ENCODE peak calls at places on chromosomes 13 and 19, in nine cellular contexts. One of them, this sample, is unnamed. For H3K27me3 and H3K4me1, the result is how much of the 10 kb centered on the place peaks cover.

GRCh38 chr19:56066152-56067023 is 54.7 kb downstream of the ZNF787 start:
- DNase-seq in endodermal cell: peak
- DNase-seq in mesendoderm: peak
- DNase-seq in heart right ventricle: peak
- DNase-seq in HepG2: peak
- DNase-seq in lower lobe of right lung: peak
- DNase-seq in left ventricle myocardium inferior: peak
- DNase-seq in mammary epithelial cell: peak
- DNase-seq in fibroblast of lung: peak
- DNase-seq in this sample: peak

GRCh38 chr13:62910541-62910940 is 1494.9 kb upstream of the PCDH20 start:
- DNase-seq in endodermal cell: no peak
- DNase-seq in mesendoderm: no peak
- DNase-seq in heart right ventricle: no peak
- DNase-seq in HepG2: no peak
- DNase-seq in lower lobe of right lung: no peak
- DNase-seq in left ventricle myocardium inferior: no peak
- DNase-seq in mammary epithelial cell: no peak
- DNase-seq in fibroblast of lung: no peak
- DNase-seq in this sample: no peak

GRCh38 chr13:91185294-91185863 is 162.1 kb upstream of the MIR17HG start:
- DNase-seq in endodermal cell: no peak
- DNase-seq in mesendoderm: peak
- DNase-seq in heart right ventricle: no peak
- DNase-seq in HepG2: peak
- DNase-seq in lower lobe of right lung: no peak
- DNase-seq in left ventricle myocardium inferior: no peak
- DNase-seq in mammary epithelial cell: peak
- DNase-seq in fibroblast of lung: peak
- DNase-seq in this sample: no peak

GRCh38 chr13:79870766-79871165 is 389.8 kb downstream of the NDFIP2 start:
- DNase-seq in endodermal cell: no peak
- DNase-seq in mesendoderm: no peak
- DNase-seq in heart right ventricle: no peak
- DNase-seq in HepG2: no peak
- DNase-seq in lower lobe of right lung: no peak
- DNase-seq in left ventricle myocardium inferior: no peak
- DNase-seq in mammary epithelial cell: peak
- DNase-seq in fibroblast of lung: no peak
- DNase-seq in this sample: no peak

GRCh38 chr13:26219726-26220125 is 2.4 kb downstream of the RNF6 start:
- DNase-seq in endodermal cell: no peak
- DNase-seq in mesendoderm: peak
- DNase-seq in heart right ventricle: no peak
- DNase-seq in HepG2: no peak
- DNase-seq in lower lobe of right lung: no peak
- DNase-seq in left ventricle myocardium inferior: no peak
- DNase-seq in mammary epithelial cell: peak
- DNase-seq in fibroblast of lung: peak
- DNase-seq in this sample: no peak

GRCh38 chr19:5364674-5365073 is 24.1 kb upstream of the PTPRS start:
- DNase-seq in endodermal cell: peak
- DNase-seq in mesendoderm: peak
- DNase-seq in heart right ventricle: no peak
- DNase-seq in HepG2: no peak
- DNase-seq in lower lobe of right lung: no peak
- DNase-seq in left ventricle myocardium inferior: no peak
- DNase-seq in mammary epithelial cell: no peak
- DNase-seq in fibroblast of lung: no peak
- DNase-seq in this sample: no peak

GRCh38 chr13:74289130-74289529 is 154.9 kb upstream of the KLF12 start:
- DNase-seq in endodermal cell: no peak
- DNase-seq in mesendoderm: peak
- DNase-seq in heart right ventricle: no peak
- DNase-seq in HepG2: no peak
- DNase-seq in lower lobe of right lung: no peak
- DNase-seq in left ventricle myocardium inferior: no peak
- DNase-seq in mammary epithelial cell: no peak
- DNase-seq in fibroblast of lung: no peak
- DNase-seq in this sample: no peak

GRCh38 chr13:33228645-33229445 is 56.7 kb downstream of the STARD13 start:
- DNase-seq in endodermal cell: peak
- DNase-seq in mesendoderm: peak
- DNase-seq in heart right ventricle: no peak
- DNase-seq in HepG2: peak
- DNase-seq in lower lobe of right lung: no peak
- DNase-seq in left ventricle myocardium inferior: no peak
- DNase-seq in mammary epithelial cell: no peak
- DNase-seq in fibroblast of lung: peak
- DNase-seq in this sample: no peak

GRCh38 chr19:16327501-16327900 is 2.9 kb downstream of the KLF2 start:
- DNase-seq in endodermal cell: no peak
- DNase-seq in mesendoderm: no peak
- DNase-seq in heart right ventricle: no peak
- DNase-seq in HepG2: no peak
- DNase-seq in lower lobe of right lung: no peak
- DNase-seq in left ventricle myocardium inferior: no peak
- DNase-seq in mammary epithelial cell: no peak
- DNase-seq in fibroblast of lung: no peak
- DNase-seq in this sample: no peak

GRCh38 chr19:16326401-16327130 is 1.9 kb downstream of the KLF2 start:
- DNase-seq in endodermal cell: peak
- DNase-seq in mesendoderm: peak
- DNase-seq in heart right ventricle: no peak
- DNase-seq in HepG2: no peak
- DNase-seq in lower lobe of right lung: peak
- DNase-seq in left ventricle myocardium inferior: no peak
- DNase-seq in mammary epithelial cell: no peak
- DNase-seq in fibroblast of lung: no peak
- DNase-seq in this sample: peak

GRCh38 chr19:16327911-16328823 is 3.5 kb downstream of the KLF2 start:
- DNase-seq in endodermal cell: no peak
- DNase-seq in mesendoderm: no peak
- DNase-seq in heart right ventricle: peak
- DNase-seq in HepG2: no peak
- DNase-seq in lower lobe of right lung: peak
- DNase-seq in left ventricle myocardium inferior: peak
- DNase-seq in mammary epithelial cell: no peak
- DNase-seq in fibroblast of lung: peak
- DNase-seq in this sample: peak

GRCh38 chr19:16325671-16326400 is 1.2 kb downstream of the KLF2 start:
- DNase-seq in endodermal cell: peak
- DNase-seq in mesendoderm: peak
- DNase-seq in heart right ventricle: no peak
- DNase-seq in HepG2: no peak
- DNase-seq in lower lobe of right lung: peak
- DNase-seq in left ventricle myocardium inferior: no peak
- DNase-seq in mammary epithelial cell: no peak
- DNase-seq in fibroblast of lung: no peak
- DNase-seq in this sample: peak

GRCh38 chr19:16327131-16327450 is 2.5 kb downstream of the KLF2 start:
- DNase-seq in endodermal cell: no peak
- DNase-seq in mesendoderm: no peak
- DNase-seq in heart right ventricle: no peak
- DNase-seq in HepG2: no peak
- DNase-seq in lower lobe of right lung: no peak
- DNase-seq in left ventricle myocardium inferior: no peak
- DNase-seq in mammary epithelial cell: no peak
- DNase-seq in fibroblast of lung: no peak
- DNase-seq in this sample: no peak
- H3K27me3 ChIP-seq in endodermal cell: half or more
- H3K27me3 ChIP-seq in mesendoderm: under half
- H3K27me3 ChIP-seq in heart right ventricle: under half
- H3K27me3 ChIP-seq in HepG2: under half
- H3K27me3 ChIP-seq in lower lobe of right lung: under half
- H3K27me3 ChIP-seq in left ventricle myocardium inferior: under half
- H3K27me3 ChIP-seq in mammary epithelial cell: under half
- H3K27me3 ChIP-seq in fibroblast of lung: under half
- H3K27me3 ChIP-seq in this sample: under half

GRCh38 chr13:102907886-102908515 is 62.2 kb downstream of the ERCC5 start:
- DNase-seq in endodermal cell: no peak
- DNase-seq in mesendoderm: no peak
- DNase-seq in heart right ventricle: no peak
- DNase-seq in HepG2: no peak
- DNase-seq in lower lobe of right lung: no peak
- DNase-seq in left ventricle myocardium inferior: no peak
- DNase-seq in mammary epithelial cell: peak
- DNase-seq in fibroblast of lung: no peak
- DNase-seq in this sample: no peak

GRCh38 chr13:102912599-102912998 is 66.8 kb downstream of the ERCC5 start:
- DNase-seq in endodermal cell: no peak
- DNase-seq in mesendoderm: no peak
- DNase-seq in heart right ventricle: no peak
- DNase-seq in HepG2: no peak
- DNase-seq in lower lobe of right lung: no peak
- DNase-seq in left ventricle myocardium inferior: no peak
- DNase-seq in mammary epithelial cell: no peak
- DNase-seq in fibroblast of lung: no peak
- DNase-seq in this sample: no peak

GRCh38 chr13:102914629-102914935 is 68.8 kb downstream of the ERCC5 start:
- DNase-seq in endodermal cell: no peak
- DNase-seq in mesendoderm: peak
- DNase-seq in heart right ventricle: no peak
- DNase-seq in HepG2: no peak
- DNase-seq in lower lobe of right lung: no peak
- DNase-seq in left ventricle myocardium inferior: no peak
- DNase-seq in mammary epithelial cell: no peak
- DNase-seq in fibroblast of lung: no peak
- DNase-seq in this sample: no peak

GRCh38 chr13:102913924-102914628 is 68.2 kb downstream of the ERCC5 start:
- DNase-seq in endodermal cell: no peak
- DNase-seq in mesendoderm: no peak
- DNase-seq in heart right ventricle: no peak
- DNase-seq in HepG2: no peak
- DNase-seq in lower lobe of right lung: no peak
- DNase-seq in left ventricle myocardium inferior: no peak
- DNase-seq in mammary epithelial cell: peak
- DNase-seq in fibroblast of lung: peak
- DNase-seq in this sample: no peak

DNA sequence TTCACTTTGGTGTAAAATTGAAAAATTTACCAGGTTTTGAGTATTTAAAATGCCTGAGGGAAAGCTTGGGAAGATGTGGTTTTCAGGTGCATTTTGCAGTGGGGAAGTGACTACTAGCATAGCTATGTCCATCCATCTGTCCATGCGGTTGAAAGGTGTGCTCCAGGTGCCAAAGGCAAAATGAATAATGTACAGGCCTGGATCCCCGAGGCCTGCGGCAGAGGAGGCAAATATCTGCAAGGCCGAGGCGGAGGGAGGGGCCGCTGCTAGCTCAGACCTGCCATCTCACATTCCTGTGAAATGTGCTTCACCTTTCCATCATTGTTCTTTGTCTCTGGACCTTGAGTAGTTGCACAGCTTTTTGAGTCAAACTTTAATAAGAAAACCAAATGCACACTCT is 65.5 kb downstream of the ERCC5 start:
- DNase-seq in endodermal cell: no peak
- DNase-seq in mesendoderm: no peak
- DNase-seq in heart right ventricle: no peak
- DNase-seq in HepG2: no peak
- DNase-seq in lower lobe of right lung: no peak
- DNase-seq in left ventricle myocardium inferior: no peak
- DNase-seq in mammary epithelial cell: peak
- DNase-seq in fibroblast of lung: no peak
- DNase-seq in this sample: no peak
- H3K4me1 ChIP-seq in endodermal cell: under half
- H3K4me1 ChIP-seq in mesendoderm: under half
- H3K4me1 ChIP-seq in heart right ventricle: under half
- H3K4me1 ChIP-seq in HepG2: under half
- H3K4me1 ChIP-seq in lower lobe of right lung: under half
- H3K4me1 ChIP-seq in left ventricle myocardium inferior: under half
- H3K4me1 ChIP-seq in mammary epithelial cell: half or more
- H3K4me1 ChIP-seq in fibroblast of lung: under half
- H3K4me1 ChIP-seq in this sample: under half

GRCh38 chr19:11197291-11198174 is at the start of gene KANK2:
- DNase-seq in endodermal cell: peak
- DNase-seq in mesendoderm: peak
- DNase-seq in heart right ventricle: peak
- DNase-seq in HepG2: peak
- DNase-seq in lower lobe of right lung: peak
- DNase-seq in left ventricle myocardium inferior: peak
- DNase-seq in mammary epithelial cell: peak
- DNase-seq in fibroblast of lung: peak
- DNase-seq in this sample: peak
- H3K27ac ChIP-seq in endodermal cell: no peak
- H3K27ac ChIP-seq in mesendoderm: peak
- H3K27ac ChIP-seq in heart right ventricle: peak
- H3K27ac ChIP-seq in HepG2: peak
- H3K27ac ChIP-seq in lower lobe of right lung: peak
- H3K27ac ChIP-seq in left ventricle myocardium inferior: peak
- H3K27ac ChIP-seq in mammary epithelial cell: no peak
- H3K27ac ChIP-seq in fibroblast of lung: peak
- H3K27ac ChIP-seq in this sample: no peak

GRCh38 chr19:2362970-2363300 is 2.9 kb downstream of the TMPRSS9 start:
- DNase-seq in endodermal cell: no peak
- DNase-seq in mesendoderm: no peak
- DNase-seq in heart right ventricle: no peak
- DNase-seq in HepG2: no peak
- DNase-seq in lower lobe of right lung: no peak
- DNase-seq in left ventricle myocardium inferior: no peak
- DNase-seq in mammary epithelial cell: no peak
- DNase-seq in fibroblast of lung: no peak
- DNase-seq in this sample: no peak

GRCh38 chr19:2361259-2362038 is 1.4 kb downstream of the TMPRSS9 start:
- DNase-seq in endodermal cell: no peak
- DNase-seq in mesendoderm: no peak
- DNase-seq in heart right ventricle: no peak
- DNase-seq in HepG2: no peak
- DNase-seq in lower lobe of right lung: no peak
- DNase-seq in left ventricle myocardium inferior: no peak
- DNase-seq in mammary epithelial cell: no peak
- DNase-seq in fibroblast of lung: no peak
- DNase-seq in this sample: no peak

GRCh38 chr19:2362039-2362969 is 2.2 kb downstream of the TMPRSS9 start:
- DNase-seq in endodermal cell: no peak
- DNase-seq in mesendoderm: no peak
- DNase-seq in heart right ventricle: no peak
- DNase-seq in HepG2: no peak
- DNase-seq in lower lobe of right lung: no peak
- DNase-seq in left ventricle myocardium inferior: no peak
- DNase-seq in mammary epithelial cell: no peak
- DNase-seq in fibroblast of lung: no peak
- DNase-seq in this sample: no peak

GRCh38 chr19:2363419-2363818 is 3.4 kb downstream of the TMPRSS9 start:
- DNase-seq in endodermal cell: no peak
- DNase-seq in mesendoderm: no peak
- DNase-seq in heart right ventricle: no peak
- DNase-seq in HepG2: no peak
- DNase-seq in lower lobe of right lung: no peak
- DNase-seq in left ventricle myocardium inferior: no peak
- DNase-seq in mammary epithelial cell: no peak
- DNase-seq in fibroblast of lung: no peak
- DNase-seq in this sample: no peak

DNA sequence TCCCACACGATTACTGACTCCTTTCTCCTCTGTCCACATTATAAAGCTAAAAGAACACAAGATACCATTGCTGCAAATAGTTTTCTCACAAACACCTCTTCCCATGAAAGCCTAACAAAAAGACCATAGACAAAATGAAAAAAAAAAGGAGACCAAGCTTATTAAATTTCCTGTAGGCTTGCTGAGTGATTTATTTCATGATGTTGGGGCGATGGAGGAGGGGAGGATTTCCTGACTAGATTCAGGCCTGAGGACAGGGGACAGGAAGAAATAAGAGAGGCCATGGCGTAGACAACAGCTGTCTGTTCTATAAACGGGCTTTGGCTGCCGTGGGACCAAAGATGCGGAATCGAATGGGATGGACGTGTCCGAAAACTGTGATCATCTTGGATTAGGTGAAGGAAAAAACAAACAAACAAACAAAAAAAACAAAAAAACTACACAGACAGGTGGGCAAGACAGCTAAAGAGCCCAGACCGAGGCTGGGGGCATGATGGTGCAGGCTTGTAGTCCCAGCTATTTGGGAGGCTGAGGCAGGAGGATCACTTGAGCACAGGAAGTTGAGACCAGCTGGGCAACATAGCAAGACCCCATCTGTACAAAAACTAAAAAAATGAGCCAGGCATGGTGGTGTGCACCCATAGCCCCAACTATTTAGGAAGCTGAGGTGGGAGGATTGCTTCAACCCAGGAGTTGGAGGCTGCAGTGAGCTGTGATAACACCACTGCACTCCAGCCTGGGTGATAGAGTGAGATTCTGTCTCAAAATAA is 5.3 kb downstream of the TMPRSS9 start:
- DNase-seq in endodermal cell: no peak
- DNase-seq in mesendoderm: no peak
- DNase-seq in heart right ventricle: no peak
- DNase-seq in HepG2: no peak
- DNase-seq in lower lobe of right lung: no peak
- DNase-seq in left ventricle myocardium inferior: no peak
- DNase-seq in mammary epithelial cell: no peak
- DNase-seq in fibroblast of lung: no peak
- DNase-seq in this sample: no peak
- H3K27me3 ChIP-seq in endodermal cell: under half
- H3K27me3 ChIP-seq in mesendoderm: under half
- H3K27me3 ChIP-seq in heart right ventricle: half or more
- H3K27me3 ChIP-seq in HepG2: under half
- H3K27me3 ChIP-seq in lower lobe of right lung: under half
- H3K27me3 ChIP-seq in left ventricle myocardium inferior: half or more
- H3K27me3 ChIP-seq in mammary epithelial cell: under half
- H3K27me3 ChIP-seq in fibroblast of lung: under half
- H3K27me3 ChIP-seq in this sample: under half

This sample was measured in aorta.